ENCODE peak calls at places on chromosomes 4 and X, in seven cellular contexts. F, N, D, P, R, W and Y are unnamed samples.

GRCh38 chrX:100625985-100626491 is 10.6 kb downstream of the TSPAN6 start:
- DNase-seq in W (no peak), P (no peak), R (no peak), D (no peak), F (peak), N (peak), Y (no peak)

GRCh38 chrX:134688839-134689238 is 30.6 kb upstream of the PLAC1 start:
- DNase-seq in R (no peak), P (peak), N (no peak), W (no peak), F (peak), D (no peak), Y (no peak)

GRCh38 chrX:127519323-127519722 is 532.9 kb downstream of the ACTRT1 start:
- DNase-seq in W (no peak), F (no peak), R (no peak), N (no peak), D (no peak), P (no peak), Y (no peak)

GRCh38 chr4:38857354-38858096 is 908 bp upstream of the TLR6 start:
- DNase-seq in D (no peak), R (peak), N (peak), F (peak), W (peak), P (peak), Y (peak)

GRCh38 chr4:106708604-106708876 is 327.6 kb downstream of the DKK2 start:
- DNase-seq in D (no peak), R (no peak), F (no peak), W (no peak), P (no peak), N (no peak), Y (no peak)

GRCh38 chr4:26060286-26060685 is 146.3 kb downstream of the SMIM20 start:
- DNase-seq in R (no peak), F (no peak), N (no peak), D (no peak), P (no peak), W (peak), Y (no peak)

GRCh38 chrX:65588795-65589194 is 54.2 kb upstream of the LAS1L start:
- DNase-seq in F (no peak), W (no peak), P (no peak), N (no peak), D (no peak), R (no peak), Y (no peak)

GRCh38 chr4:41012308-41012707 is 202.0 kb downstream of the APBB2 start:
- DNase-seq in P (no peak), W (no peak), D (no peak), R (no peak), F (no peak), N (no peak), Y (no peak)

GRCh38 chr4:6772223-6772928 is 10.2 kb upstream of the KIAA0232 start:
- DNase-seq in D (no peak), F (no peak), N (no peak), W (no peak), P (no peak), R (no peak), Y (no peak)

GRCh38 chr4:186725422-186726149 is 1.9 kb upstream of the FAT1 start:
- DNase-seq in W (peak), D (peak), R (peak), F (peak), P (peak), N (no peak), Y (peak)

GRCh38 chrX:73068467-73069364 is 10.6 kb downstream of the PABPC1L2A start:
- DNase-seq in F (no peak), N (no peak), P (no peak), W (no peak), D (no peak), R (no peak), Y (no peak)

GRCh38 chrX:135086197-135086854 is 34.0 kb downstream of the ETDB start:
- DNase-seq in W (peak), P (peak), N (peak), D (peak), F (peak), R (no peak), Y (peak)

GRCh38 chrX:135520553-135521404 is at the start of gene INTS6L:
- DNase-seq in F (peak), D (peak), W (peak), P (peak), R (peak), N (peak), Y (peak)

GRCh38 chrX:76915836-76916235 is 488.3 kb downstream of the MAGEE1 start:
- DNase-seq in D (no peak), P (no peak), N (no peak), R (no peak), F (no peak), W (no peak), Y (no peak)

GRCh38 chr4:40377462-40378385 is 42.6 kb downstream of the CHRNA9 start:
- DNase-seq in R (no peak), N (no peak), F (peak), P (peak), D (no peak), W (no peak), Y (no peak)

GRCh38 chr4:142324572-142324971 is 521.5 kb downstream of the INPP4B start:
- DNase-seq in D (no peak), N (no peak), P (no peak), R (no peak), F (no peak), W (no peak), Y (no peak)

GRCh38 chrX:16465081-16465876 is 184.7 kb upstream of the S100G start:
- DNase-seq in R (no peak), W (peak), P (no peak), N (no peak), F (peak), D (no peak), Y (no peak)

GRCh38 chr4:168514249-168514852 is 17.5 kb downstream of the PALLD start:
- DNase-seq in W (peak), D (no peak), N (no peak), P (no peak), R (no peak), F (peak), Y (no peak)

GRCh38 chr4:41658106-41658505 is 90.4 kb downstream of the PHOX2B start:
- DNase-seq in F (no peak), P (peak), R (no peak), D (no peak), W (no peak), N (no peak), Y (no peak)